ENCODE peak calls at places on chromosome 4, in nine cellular contexts. N is Kasumi-1, U is HFFc6, P is cardiac fibroblast, J is epithelial cell of prostate, I is A549, Y is astrocyte of the cerebellum, D is EL, S is GM06990. W is an unnamed sample.

GRCh38 chr4:79652232-79652631 is 244.2 kb upstream of the GK2 start:
- DNase-seq in N (no peak), U (no peak), P (peak; percentile 86), J (no peak), I (no peak), Y (peak; percentile 0), D (no peak), S (no peak), W (no peak)

GRCh38 chr4:118751634-118752293 is 66.6 kb downstream of the METTL14 start:
- DNase-seq in N (no peak), U (peak; percentile 50), P (peak; percentile 86), J (no peak), I (no peak), Y (peak; percentile 75), D (peak; percentile 72), S (no peak), W (no peak)

GRCh38 chr4:181301735-181302380 is 941.3 kb upstream of the TENM3 start:
- DNase-seq in N (peak; percentile 70), U (no peak), P (peak; percentile 10), J (no peak), I (peak; percentile 36), Y (no peak), D (peak; percentile 54), S (no peak), W (peak; percentile 59)

GRCh38 chr4:123943976-123944375 is 547.4 kb downstream of the SPRY1 start:
- DNase-seq in N (no peak), U (no peak), P (no peak), J (no peak), I (no peak), Y (no peak), D (no peak), S (no peak), W (no peak)

GRCh38 chr4:40842725-40843401 is 93.1 kb downstream of the NSUN7 start:
- DNase-seq in N (no peak), U (no peak), P (no peak), J (no peak), I (no peak), Y (no peak), D (peak; percentile 17), S (no peak), W (no peak)

GRCh38 chr4:156998500-156999174 is 27.0 kb upstream of the PDGFC start:
- DNase-seq in N (no peak), U (peak; percentile 10), P (peak; percentile 10), J (no peak), I (no peak), Y (no peak), D (no peak), S (no peak), W (no peak)

GRCh38 chr4:130359537-130359936 is 1263.6 kb downstream of the C4orf33 start:
- DNase-seq in N (peak; percentile 46), U (peak; percentile 37), P (peak; percentile 61), J (no peak), I (peak; percentile 2), Y (peak; percentile 15), D (peak; percentile 30), S (no peak), W (peak; percentile 24)

GRCh38 chr4:169945636-169946035 is 80.6 kb downstream of the MFAP3L start:
- DNase-seq in N (no peak), U (no peak), P (no peak), J (no peak), I (no peak), Y (no peak), D (no peak), S (no peak), W (no peak)

GRCh38 chr4:94015956-94016355 is 187.4 kb downstream of the ATOH1 start:
- DNase-seq in N (no peak), U (no peak), P (no peak), J (no peak), I (no peak), Y (no peak), D (no peak), S (no peak), W (no peak)

GRCh38 chr4:38523524-38524448 is 140.2 kb upstream of the KLF3 start:
- DNase-seq in N (peak; percentile 26), U (no peak), P (no peak), J (no peak), I (no peak), Y (no peak), D (no peak), S (peak; percentile 74), W (no peak)

GRCh38 chr4:149961876-149962597 is 116.2 kb upstream of the DCLK2 start:
- DNase-seq in N (peak; percentile 4), U (peak; percentile 48), P (peak; percentile 61), J (no peak), I (peak; percentile 28), Y (no peak), D (peak; percentile 49), S (no peak), W (no peak)

GRCh38 chr4:73603307-73603710 is 16.9 kb downstream of the RASSF6 start:
- DNase-seq in N (no peak), U (no peak), P (peak; percentile 81), J (no peak), I (peak; percentile 86), Y (no peak), D (no peak), S (no peak), W (no peak)

GRCh38 chr4:24330198-24330972 is 254.0 kb downstream of the DHX15 start:
- DNase-seq in N (no peak), U (no peak), P (peak; percentile 26), J (no peak), I (no peak), Y (no peak), D (peak; percentile 1), S (no peak), W (no peak)

GRCh38 chr4:90174622-90175023 is 47.4 kb downstream of the CCSER1 start:
- DNase-seq in N (no peak), U (no peak), P (no peak), J (peak; percentile 89), I (no peak), Y (no peak), D (no peak), S (no peak), W (no peak)

GRCh38 chr4:94635172-94635571 is 122.6 kb upstream of the BMPR1B start:
- DNase-seq in N (no peak), U (peak; percentile 53), P (peak; percentile 33), J (no peak), I (no peak), Y (no peak), D (peak; percentile 43), S (no peak), W (no peak)

GRCh38 chr4:87659247-87659931 is 9.3 kb downstream of the DMP1 start:
- DNase-seq in N (no peak), U (peak; percentile 8), P (no peak), J (peak; percentile 31), I (peak; percentile 7), Y (no peak), D (no peak), S (no peak), W (no peak)

GRCh38 chr4:140257461-140258305 is 103.7 kb upstream of the MAML3 start:
- DNase-seq in N (no peak), U (peak; percentile 34), P (peak; percentile 22), J (no peak), I (no peak), Y (no peak), D (peak; percentile 53), S (no peak), W (no peak)

GRCh38 chr4:76459291-76459723 is 24.3 kb downstream of the SHROOM3 start:
- DNase-seq in N (no peak), U (peak; percentile 17), P (peak; percentile 88), J (no peak), I (peak; percentile 13), Y (peak; percentile 95), D (peak; percentile 64), S (no peak), W (peak; percentile 84)